ENCODE peak calls at places on chromosome 1, in seven cellular contexts. One of them, this sample, is unnamed.

GRCh38 chr1:35448344-35448801 is 108.8 kb downstream of the KIAA0319L start:
- DNase-seq in GM23248: peak
- DNase-seq in PC-3: peak
- DNase-seq in neural progenitor cell: no peak
- DNase-seq in hepatocyte: peak
- DNase-seq in MM.1S: no peak
- DNase-seq in GM23338: no peak
- DNase-seq in this sample: no peak

GRCh38 chr1:55374801-55375616 is 159.8 kb upstream of the USP24 start:
- DNase-seq in GM23248: peak
- DNase-seq in PC-3: peak
- DNase-seq in neural progenitor cell: no peak
- DNase-seq in hepatocyte: no peak
- DNase-seq in MM.1S: no peak
- DNase-seq in GM23338: no peak
- DNase-seq in this sample: no peak

GRCh38 chr1:62247391-62248168 is 52.9 kb downstream of the L1TD1 start:
- DNase-seq in GM23248: no peak
- DNase-seq in PC-3: no peak
- DNase-seq in neural progenitor cell: peak
- DNase-seq in hepatocyte: no peak
- DNase-seq in MM.1S: no peak
- DNase-seq in GM23338: peak
- DNase-seq in this sample: no peak

GRCh38 chr1:223175633-223176032 is 32.6 kb upstream of the TLR5 start:
- DNase-seq in GM23248: no peak
- DNase-seq in PC-3: no peak
- DNase-seq in neural progenitor cell: no peak
- DNase-seq in hepatocyte: no peak
- DNase-seq in MM.1S: no peak
- DNase-seq in GM23338: no peak
- DNase-seq in this sample: no peak

GRCh38 chr1:24961334-24961733 is 31.3 kb upstream of the RUNX3 start:
- DNase-seq in GM23248: no peak
- DNase-seq in PC-3: no peak
- DNase-seq in neural progenitor cell: no peak
- DNase-seq in hepatocyte: no peak
- DNase-seq in MM.1S: no peak
- DNase-seq in GM23338: no peak
- DNase-seq in this sample: no peak

GRCh38 chr1:221241592-221241991 is 362.3 kb downstream of the HLX start:
- DNase-seq in GM23248: no peak
- DNase-seq in PC-3: no peak
- DNase-seq in neural progenitor cell: no peak
- DNase-seq in hepatocyte: no peak
- DNase-seq in MM.1S: no peak
- DNase-seq in GM23338: no peak
- DNase-seq in this sample: no peak

GRCh38 chr1:8662380-8663072 is 154.9 kb downstream of the RERE start:
- DNase-seq in GM23248: no peak
- DNase-seq in PC-3: peak
- DNase-seq in neural progenitor cell: no peak
- DNase-seq in hepatocyte: no peak
- DNase-seq in MM.1S: no peak
- DNase-seq in GM23338: no peak
- DNase-seq in this sample: no peak

GRCh38 chr1:196558424-196558823 is 49.8 kb downstream of the KCNT2 start:
- DNase-seq in GM23248: peak
- DNase-seq in PC-3: peak
- DNase-seq in neural progenitor cell: no peak
- DNase-seq in hepatocyte: peak
- DNase-seq in MM.1S: peak
- DNase-seq in GM23338: no peak
- DNase-seq in this sample: no peak

GRCh38 chr1:90211101-90211500 is 216.2 kb downstream of the ZNF326 start:
- DNase-seq in GM23248: no peak
- DNase-seq in PC-3: no peak
- DNase-seq in neural progenitor cell: no peak
- DNase-seq in hepatocyte: no peak
- DNase-seq in MM.1S: no peak
- DNase-seq in GM23338: no peak
- DNase-seq in this sample: no peak

GRCh38 chr1:19309123-19309813 is 2.7 kb downstream of the AKR7A2 start:
- DNase-seq in GM23248: peak
- DNase-seq in PC-3: peak
- DNase-seq in neural progenitor cell: no peak
- DNase-seq in hepatocyte: no peak
- DNase-seq in MM.1S: no peak
- DNase-seq in GM23338: no peak
- DNase-seq in this sample: no peak

GRCh38 chr1:189696297-189696696 is 781.4 kb downstream of the BRINP3 start:
- DNase-seq in GM23248: no peak
- DNase-seq in PC-3: no peak
- DNase-seq in neural progenitor cell: no peak
- DNase-seq in hepatocyte: no peak
- DNase-seq in MM.1S: no peak
- DNase-seq in GM23338: no peak
- DNase-seq in this sample: no peak

GRCh38 chr1:3055051-3055450 is 14.0 kb upstream of the PRDM16 start:
- DNase-seq in GM23248: no peak
- DNase-seq in PC-3: no peak
- DNase-seq in neural progenitor cell: no peak
- DNase-seq in hepatocyte: no peak
- DNase-seq in MM.1S: no peak
- DNase-seq in GM23338: no peak
- DNase-seq in this sample: no peak

GRCh38 chr1:3327389-3327702 is 127.1 kb upstream of the ARHGEF16 start:
- DNase-seq in GM23248: no peak
- DNase-seq in PC-3: no peak
- DNase-seq in neural progenitor cell: no peak
- DNase-seq in hepatocyte: no peak
- DNase-seq in MM.1S: no peak
- DNase-seq in GM23338: no peak
- DNase-seq in this sample: no peak

GRCh38 chr1:213871179-213871578 is 116.6 kb upstream of the PROX1 start:
- DNase-seq in GM23248: no peak
- DNase-seq in PC-3: no peak
- DNase-seq in neural progenitor cell: no peak
- DNase-seq in hepatocyte: no peak
- DNase-seq in MM.1S: no peak
- DNase-seq in GM23338: no peak
- DNase-seq in this sample: no peak

GRCh38 chr1:166273618-166274017 is 106.8 kb upstream of the FAM78B start:
- DNase-seq in GM23248: no peak
- DNase-seq in PC-3: no peak
- DNase-seq in neural progenitor cell: no peak
- DNase-seq in hepatocyte: no peak
- DNase-seq in MM.1S: no peak
- DNase-seq in GM23338: no peak
- DNase-seq in this sample: no peak

GRCh38 chr1:20590313-20590777 is 1.4 kb downstream of the CDA start:
- DNase-seq in GM23248: peak
- DNase-seq in PC-3: no peak
- DNase-seq in neural progenitor cell: no peak
- DNase-seq in hepatocyte: peak
- DNase-seq in MM.1S: no peak
- DNase-seq in GM23338: no peak
- DNase-seq in this sample: no peak

GRCh38 chr1:227901239-227901905 is 46.4 kb downstream of the WNT9A start:
- DNase-seq in GM23248: no peak
- DNase-seq in PC-3: no peak
- DNase-seq in neural progenitor cell: no peak
- DNase-seq in hepatocyte: no peak
- DNase-seq in MM.1S: no peak
- DNase-seq in GM23338: no peak
- DNase-seq in this sample: no peak

GRCh38 chr1:180231506-180232420 is 1.7 kb downstream of the LHX4 start:
- DNase-seq in GM23248: peak
- DNase-seq in PC-3: peak
- DNase-seq in neural progenitor cell: peak
- DNase-seq in hepatocyte: no peak
- DNase-seq in MM.1S: peak
- DNase-seq in GM23338: peak
- DNase-seq in this sample: peak

DNA sequence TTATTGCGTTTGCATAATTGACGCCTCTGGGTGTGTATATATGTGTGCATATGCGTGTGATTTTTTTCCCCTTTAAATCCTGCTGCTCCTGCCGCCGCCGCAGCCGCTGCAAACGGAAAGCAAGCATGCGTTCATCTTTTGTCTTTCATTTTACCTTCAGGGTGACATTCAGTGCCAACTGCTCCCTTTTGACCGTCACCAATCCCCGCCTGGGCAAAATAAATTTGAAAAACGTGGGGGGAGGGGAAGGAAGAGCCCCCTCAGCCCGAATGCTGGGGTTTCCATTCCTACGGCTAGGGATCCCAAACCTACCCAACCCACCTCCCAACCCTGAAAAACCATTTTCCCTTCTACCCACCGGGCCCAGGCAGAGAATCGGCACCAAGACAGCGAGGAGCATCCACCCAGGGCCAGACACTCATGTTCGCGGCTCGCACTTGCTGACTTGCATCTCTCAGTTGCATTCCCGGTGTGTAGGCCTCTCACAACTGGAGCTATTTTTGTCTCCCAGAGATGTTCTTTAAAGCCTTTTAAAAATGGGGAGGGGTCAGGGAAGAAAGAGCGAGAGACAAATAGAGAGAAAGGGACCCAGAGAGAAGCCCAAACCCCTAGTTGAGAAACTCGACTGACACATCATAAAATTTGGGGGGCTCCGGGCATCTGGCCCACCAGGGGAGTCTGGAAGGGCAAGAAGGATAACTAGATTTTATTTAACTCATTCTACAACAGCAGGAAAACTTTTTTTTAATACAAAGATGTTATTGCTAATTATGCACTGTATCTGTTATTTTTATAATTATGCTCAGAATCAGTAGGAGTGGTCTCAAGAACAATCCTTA is 367.1 kb upstream of the ESRRG start:
- DNase-seq in GM23248: no peak
- DNase-seq in PC-3: peak
- DNase-seq in neural progenitor cell: peak
- DNase-seq in hepatocyte: no peak
- DNase-seq in MM.1S: peak
- DNase-seq in GM23338: peak
- DNase-seq in this sample: no peak
- H3K27ac ChIP-seq in GM23248: no peak
- H3K27ac ChIP-seq in PC-3: no peak
- H3K27ac ChIP-seq in neural progenitor cell: no peak
- H3K27ac ChIP-seq in hepatocyte: no peak
- H3K27ac ChIP-seq in MM.1S: peak
- H3K27ac ChIP-seq in GM23338: no peak
- H3K27ac ChIP-seq in this sample: no peak

GRCh38 chr1:11746092-11746491 is 10.2 kb downstream of the AGTRAP start:
- DNase-seq in GM23248: peak
- DNase-seq in PC-3: peak
- DNase-seq in neural progenitor cell: no peak
- DNase-seq in hepatocyte: no peak
- DNase-seq in MM.1S: no peak
- DNase-seq in GM23338: no peak
- DNase-seq in this sample: no peak
- TF ChIP-seq EZH2phosphoT487 in GM23248: no peak
- TF ChIP-seq EZH2phosphoT487 in PC-3: no peak
- TF ChIP-seq EZH2phosphoT487 in neural progenitor cell: no peak
- TF ChIP-seq EZH2phosphoT487 in hepatocyte: no peak
- TF ChIP-seq EZH2phosphoT487 in MM.1S: no peak
- TF ChIP-seq EZH2phosphoT487 in GM23338: no peak
- TF ChIP-seq EZH2phosphoT487 in this sample: no peak

GRCh38 chr1:153358691-153358975 is 979 bp downstream of the S100A9 start:
- DNase-seq in GM23248: no peak
- DNase-seq in PC-3: no peak
- DNase-seq in neural progenitor cell: no peak
- DNase-seq in hepatocyte: no peak
- DNase-seq in MM.1S: no peak
- DNase-seq in GM23338: no peak
- DNase-seq in this sample: no peak

GRCh38 chr1:153359241-153359640 is 1.6 kb downstream of the S100A9 start:
- DNase-seq in GM23248: no peak
- DNase-seq in PC-3: no peak
- DNase-seq in neural progenitor cell: no peak
- DNase-seq in hepatocyte: no peak
- DNase-seq in MM.1S: no peak
- DNase-seq in GM23338: no peak
- DNase-seq in this sample: no peak

GRCh38 chr1:153357076-153357852 is 390 bp upstream of the S100A9 start:
- DNase-seq in GM23248: no peak
- DNase-seq in PC-3: peak
- DNase-seq in neural progenitor cell: no peak
- DNase-seq in hepatocyte: no peak
- DNase-seq in MM.1S: no peak
- DNase-seq in GM23338: no peak
- DNase-seq in this sample: no peak

GRCh38 chr1:153356392-153357075 is 1.1 kb upstream of the S100A9 start:
- DNase-seq in GM23248: no peak
- DNase-seq in PC-3: no peak
- DNase-seq in neural progenitor cell: no peak
- DNase-seq in hepatocyte: no peak
- DNase-seq in MM.1S: no peak
- DNase-seq in GM23338: no peak
- DNase-seq in this sample: no peak

GRCh38 chr1:153357853-153358690 is at the start of gene S100A9:
- DNase-seq in GM23248: no peak
- DNase-seq in PC-3: no peak
- DNase-seq in neural progenitor cell: no peak
- DNase-seq in hepatocyte: no peak
- DNase-seq in MM.1S: no peak
- DNase-seq in GM23338: no peak
- DNase-seq in this sample: no peak
- H3K4me3 ChIP-seq in GM23248: no peak
- H3K4me3 ChIP-seq in PC-3: peak
- H3K4me3 ChIP-seq in neural progenitor cell: no peak
- H3K4me3 ChIP-seq in hepatocyte: no peak
- H3K4me3 ChIP-seq in MM.1S: no peak
- H3K4me3 ChIP-seq in GM23338: no peak
- H3K4me3 ChIP-seq in this sample: no peak

GRCh38 chr1:109509176-109510134 is at the start of gene AMIGO1:
- DNase-seq in GM23248: peak
- DNase-seq in PC-3: peak
- DNase-seq in neural progenitor cell: peak
- DNase-seq in hepatocyte: peak
- DNase-seq in MM.1S: peak
- DNase-seq in GM23338: peak
- DNase-seq in this sample: peak
- H3K27ac ChIP-seq in GM23248: no peak
- H3K27ac ChIP-seq in PC-3: no peak
- H3K27ac ChIP-seq in neural progenitor cell: no peak
- H3K27ac ChIP-seq in hepatocyte: no peak
- H3K27ac ChIP-seq in MM.1S: no peak
- H3K27ac ChIP-seq in GM23338: no peak
- H3K27ac ChIP-seq in this sample: no peak

GRCh38 chr1:200079576-200079975 is 52.1 kb downstream of the NR5A2 start:
- DNase-seq in GM23248: no peak
- DNase-seq in PC-3: no peak
- DNase-seq in neural progenitor cell: no peak
- DNase-seq in hepatocyte: no peak
- DNase-seq in MM.1S: no peak
- DNase-seq in GM23338: no peak
- DNase-seq in this sample: no peak
- TF ChIP-seq EZH2phosphoT487 in GM23248: no peak
- TF ChIP-seq EZH2phosphoT487 in PC-3: no peak
- TF ChIP-seq EZH2phosphoT487 in neural progenitor cell: no peak
- TF ChIP-seq EZH2phosphoT487 in hepatocyte: no peak
- TF ChIP-seq EZH2phosphoT487 in MM.1S: no peak
- TF ChIP-seq EZH2phosphoT487 in GM23338: no peak
- TF ChIP-seq EZH2phosphoT487 in this sample: no peak

GRCh38 chr1:154821083-154821482 is 49.0 kb downstream of the KCNN3 start:
- DNase-seq in GM23248: no peak
- DNase-seq in PC-3: no peak
- DNase-seq in neural progenitor cell: no peak
- DNase-seq in hepatocyte: no peak
- DNase-seq in MM.1S: no peak
- DNase-seq in GM23338: no peak
- DNase-seq in this sample: no peak
- H3K4me3 ChIP-seq in GM23248: no peak
- H3K4me3 ChIP-seq in PC-3: no peak
- H3K4me3 ChIP-seq in neural progenitor cell: no peak
- H3K4me3 ChIP-seq in hepatocyte: no peak
- H3K4me3 ChIP-seq in MM.1S: no peak
- H3K4me3 ChIP-seq in GM23338: no peak
- H3K4me3 ChIP-seq in this sample: no peak

This sample was measured in OCI-LY7.